ENCODE peak calls at places on chromosome 16, in six cellular contexts. One of them, this sample, is unnamed.

GRCh38 chr16:27441998-27442397 is 40.0 kb downstream of the IL21R start:
- DNase-seq in stimulated activated naive CD8-positive, alpha-beta T cell treated with anti-CD3 and anti-CD28 coated beads, Interleukin-15, Interleukin-2, amounts not matched to agents 100 U/mL and 50 U/mL, for 24 hours: peak; percentile 1
- DNase-seq in sigmoid colon: peak; percentile 12
- DNase-seq in NCI-H1417: no peak
- DNase-seq in NCI-H1436: no peak
- DNase-seq in activated CD8-positive, alpha-beta memory T cell treated with anti-CD3 and anti-CD28 coated beads, Interleukin-2, amount 50 U/mL, for 48 hours: peak; percentile 33
- DNase-seq in this sample: no peak

GRCh38 chr16:50298591-50299507 is 32.5 kb downstream of the ADCY7 start:
- DNase-seq in stimulated activated naive CD8-positive, alpha-beta T cell treated with anti-CD3 and anti-CD28 coated beads, Interleukin-15, Interleukin-2, amounts not matched to agents 100 U/mL and 50 U/mL, for 24 hours: no peak
- DNase-seq in sigmoid colon: peak; percentile 60
- DNase-seq in NCI-H1417: no peak
- DNase-seq in NCI-H1436: no peak
- DNase-seq in activated CD8-positive, alpha-beta memory T cell treated with anti-CD3 and anti-CD28 coated beads, Interleukin-2, amount 50 U/mL, for 48 hours: no peak
- DNase-seq in this sample: no peak

GRCh38 chr16:9039208-9039607 is 52.2 kb upstream of the HAPSTR1 start:
- DNase-seq in stimulated activated naive CD8-positive, alpha-beta T cell treated with anti-CD3 and anti-CD28 coated beads, Interleukin-15, Interleukin-2, amounts not matched to agents 100 U/mL and 50 U/mL, for 24 hours: no peak
- DNase-seq in sigmoid colon: no peak
- DNase-seq in NCI-H1417: no peak
- DNase-seq in NCI-H1436: no peak
- DNase-seq in activated CD8-positive, alpha-beta memory T cell treated with anti-CD3 and anti-CD28 coated beads, Interleukin-2, amount 50 U/mL, for 48 hours: no peak
- DNase-seq in this sample: no peak

GRCh38 chr16:15033309-15033707 is 22.6 kb downstream of the NTAN1 start:
- DNase-seq in stimulated activated naive CD8-positive, alpha-beta T cell treated with anti-CD3 and anti-CD28 coated beads, Interleukin-15, Interleukin-2, amounts not matched to agents 100 U/mL and 50 U/mL, for 24 hours: no peak
- DNase-seq in sigmoid colon: peak; percentile 64
- DNase-seq in NCI-H1417: no peak
- DNase-seq in NCI-H1436: no peak
- DNase-seq in activated CD8-positive, alpha-beta memory T cell treated with anti-CD3 and anti-CD28 coated beads, Interleukin-2, amount 50 U/mL, for 48 hours: no peak
- DNase-seq in this sample: no peak

GRCh38 chr16:67803894-67804293 is 2.5 kb downstream of the RANBP10 start:
- DNase-seq in stimulated activated naive CD8-positive, alpha-beta T cell treated with anti-CD3 and anti-CD28 coated beads, Interleukin-15, Interleukin-2, amounts not matched to agents 100 U/mL and 50 U/mL, for 24 hours: peak; percentile 34
- DNase-seq in sigmoid colon: no peak
- DNase-seq in NCI-H1417: no peak
- DNase-seq in NCI-H1436: no peak
- DNase-seq in activated CD8-positive, alpha-beta memory T cell treated with anti-CD3 and anti-CD28 coated beads, Interleukin-2, amount 50 U/mL, for 48 hours: no peak
- DNase-seq in this sample: no peak

GRCh38 chr16:56946767-56947603 is 14.8 kb upstream of the CETP start:
- DNase-seq in stimulated activated naive CD8-positive, alpha-beta T cell treated with anti-CD3 and anti-CD28 coated beads, Interleukin-15, Interleukin-2, amounts not matched to agents 100 U/mL and 50 U/mL, for 24 hours: no peak
- DNase-seq in sigmoid colon: peak; percentile 64
- DNase-seq in NCI-H1417: no peak
- DNase-seq in NCI-H1436: no peak
- DNase-seq in activated CD8-positive, alpha-beta memory T cell treated with anti-CD3 and anti-CD28 coated beads, Interleukin-2, amount 50 U/mL, for 48 hours: no peak
- DNase-seq in this sample: no peak

GRCh38 chr16:46712911-46713310 is 23.5 kb downstream of the ORC6 start:
- DNase-seq in stimulated activated naive CD8-positive, alpha-beta T cell treated with anti-CD3 and anti-CD28 coated beads, Interleukin-15, Interleukin-2, amounts not matched to agents 100 U/mL and 50 U/mL, for 24 hours: no peak
- DNase-seq in sigmoid colon: no peak
- DNase-seq in NCI-H1417: no peak
- DNase-seq in NCI-H1436: no peak
- DNase-seq in activated CD8-positive, alpha-beta memory T cell treated with anti-CD3 and anti-CD28 coated beads, Interleukin-2, amount 50 U/mL, for 48 hours: no peak
- DNase-seq in this sample: no peak

GRCh38 chr16:50677351-50677750 is 3.8 kb downstream of the SNX20 start:
- DNase-seq in stimulated activated naive CD8-positive, alpha-beta T cell treated with anti-CD3 and anti-CD28 coated beads, Interleukin-15, Interleukin-2, amounts not matched to agents 100 U/mL and 50 U/mL, for 24 hours: peak; percentile 37
- DNase-seq in sigmoid colon: no peak
- DNase-seq in NCI-H1417: no peak
- DNase-seq in NCI-H1436: no peak
- DNase-seq in activated CD8-positive, alpha-beta memory T cell treated with anti-CD3 and anti-CD28 coated beads, Interleukin-2, amount 50 U/mL, for 48 hours: no peak
- DNase-seq in this sample: no peak

GRCh38 chr16:48318630-48319029 is 66.6 kb downstream of the SIAH1 start:
- DNase-seq in stimulated activated naive CD8-positive, alpha-beta T cell treated with anti-CD3 and anti-CD28 coated beads, Interleukin-15, Interleukin-2, amounts not matched to agents 100 U/mL and 50 U/mL, for 24 hours: no peak
- DNase-seq in sigmoid colon: no peak
- DNase-seq in NCI-H1417: no peak
- DNase-seq in NCI-H1436: no peak
- DNase-seq in activated CD8-positive, alpha-beta memory T cell treated with anti-CD3 and anti-CD28 coated beads, Interleukin-2, amount 50 U/mL, for 48 hours: no peak
- DNase-seq in this sample: no peak

GRCh38 chr16:66521951-66522771 is 27.8 kb downstream of the TK2 start:
- DNase-seq in stimulated activated naive CD8-positive, alpha-beta T cell treated with anti-CD3 and anti-CD28 coated beads, Interleukin-15, Interleukin-2, amounts not matched to agents 100 U/mL and 50 U/mL, for 24 hours: peak; percentile 96
- DNase-seq in sigmoid colon: no peak
- DNase-seq in NCI-H1417: no peak
- DNase-seq in NCI-H1436: no peak
- DNase-seq in activated CD8-positive, alpha-beta memory T cell treated with anti-CD3 and anti-CD28 coated beads, Interleukin-2, amount 50 U/mL, for 48 hours: peak; percentile 95
- DNase-seq in this sample: no peak

GRCh38 chr16:11302977-11303376 is 21.8 kb upstream of the PRM1 start:
- DNase-seq in stimulated activated naive CD8-positive, alpha-beta T cell treated with anti-CD3 and anti-CD28 coated beads, Interleukin-15, Interleukin-2, amounts not matched to agents 100 U/mL and 50 U/mL, for 24 hours: no peak
- DNase-seq in sigmoid colon: no peak
- DNase-seq in NCI-H1417: peak; percentile 73
- DNase-seq in NCI-H1436: peak; percentile 23
- DNase-seq in activated CD8-positive, alpha-beta memory T cell treated with anti-CD3 and anti-CD28 coated beads, Interleukin-2, amount 50 U/mL, for 48 hours: no peak
- DNase-seq in this sample: no peak

GRCh38 chr16:51556694-51557327 is 405.7 kb upstream of the SALL1 start:
- DNase-seq in stimulated activated naive CD8-positive, alpha-beta T cell treated with anti-CD3 and anti-CD28 coated beads, Interleukin-15, Interleukin-2, amounts not matched to agents 100 U/mL and 50 U/mL, for 24 hours: no peak
- DNase-seq in sigmoid colon: peak; percentile 75
- DNase-seq in NCI-H1417: no peak
- DNase-seq in NCI-H1436: no peak
- DNase-seq in activated CD8-positive, alpha-beta memory T cell treated with anti-CD3 and anti-CD28 coated beads, Interleukin-2, amount 50 U/mL, for 48 hours: no peak
- DNase-seq in this sample: no peak

GRCh38 chr16:48158296-48158695 is 2.5 kb upstream of the ABCC12 start:
- DNase-seq in stimulated activated naive CD8-positive, alpha-beta T cell treated with anti-CD3 and anti-CD28 coated beads, Interleukin-15, Interleukin-2, amounts not matched to agents 100 U/mL and 50 U/mL, for 24 hours: peak; percentile 53
- DNase-seq in sigmoid colon: no peak
- DNase-seq in NCI-H1417: no peak
- DNase-seq in NCI-H1436: no peak
- DNase-seq in activated CD8-positive, alpha-beta memory T cell treated with anti-CD3 and anti-CD28 coated beads, Interleukin-2, amount 50 U/mL, for 48 hours: peak; percentile 61
- DNase-seq in this sample: no peak

GRCh38 chr16:9042943-9043680 is 48.3 kb upstream of the HAPSTR1 start:
- DNase-seq in stimulated activated naive CD8-positive, alpha-beta T cell treated with anti-CD3 and anti-CD28 coated beads, Interleukin-15, Interleukin-2, amounts not matched to agents 100 U/mL and 50 U/mL, for 24 hours: no peak
- DNase-seq in sigmoid colon: no peak
- DNase-seq in NCI-H1417: no peak
- DNase-seq in NCI-H1436: no peak
- DNase-seq in activated CD8-positive, alpha-beta memory T cell treated with anti-CD3 and anti-CD28 coated beads, Interleukin-2, amount 50 U/mL, for 48 hours: no peak
- DNase-seq in this sample: no peak

GRCh38 chr16:68445458-68445857 is 2.9 kb downstream of the SMPD3 start:
- DNase-seq in stimulated activated naive CD8-positive, alpha-beta T cell treated with anti-CD3 and anti-CD28 coated beads, Interleukin-15, Interleukin-2, amounts not matched to agents 100 U/mL and 50 U/mL, for 24 hours: peak; percentile 64
- DNase-seq in sigmoid colon: no peak
- DNase-seq in NCI-H1417: peak; percentile 88
- DNase-seq in NCI-H1436: peak; percentile 67
- DNase-seq in activated CD8-positive, alpha-beta memory T cell treated with anti-CD3 and anti-CD28 coated beads, Interleukin-2, amount 50 U/mL, for 48 hours: peak; percentile 70
- DNase-seq in this sample: peak; percentile 49

GRCh38 chr16:165539-166374 is at the start of gene HBM:
- DNase-seq in stimulated activated naive CD8-positive, alpha-beta T cell treated with anti-CD3 and anti-CD28 coated beads, Interleukin-15, Interleukin-2, amounts not matched to agents 100 U/mL and 50 U/mL, for 24 hours: no peak
- DNase-seq in sigmoid colon: no peak
- DNase-seq in NCI-H1417: no peak
- DNase-seq in NCI-H1436: no peak
- DNase-seq in activated CD8-positive, alpha-beta memory T cell treated with anti-CD3 and anti-CD28 coated beads, Interleukin-2, amount 50 U/mL, for 48 hours: no peak
- DNase-seq in this sample: no peak

GRCh38 chr16:27222499-27223225 is 19.3 kb downstream of the KDM8 start:
- DNase-seq in stimulated activated naive CD8-positive, alpha-beta T cell treated with anti-CD3 and anti-CD28 coated beads, Interleukin-15, Interleukin-2, amounts not matched to agents 100 U/mL and 50 U/mL, for 24 hours: no peak
- DNase-seq in sigmoid colon: peak; percentile 86
- DNase-seq in NCI-H1417: no peak
- DNase-seq in NCI-H1436: no peak
- DNase-seq in activated CD8-positive, alpha-beta memory T cell treated with anti-CD3 and anti-CD28 coated beads, Interleukin-2, amount 50 U/mL, for 48 hours: no peak
- DNase-seq in this sample: no peak

This sample was measured in HuH-7.5.